ENCODE peak calls at places on chromosomes 1 and 21, in ten cellular contexts. N is uterus; I is AG04450; T is small intestine; V is suprapubic skin; C is CD8-positive, alpha-beta T cell; F is PC-9; Y is psoas muscle; A is left ventricle myocardium inferior; Q is brain microvascular endothelial cell. B is an unnamed sample.

GRCh38 chr1:208501542-208501941 is 257.4 kb upstream of the PLXNA2 start:
- DNase-seq in C (no peak), Y (no peak), N (no peak), V (no peak), F (no peak), A (no peak), I (no peak), T (no peak), Q (no peak), B (no peak)

GRCh38 chr1:23196627-23197328 is 20.5 kb downstream of the HTR1D start:
- DNase-seq in N (no peak), Y (no peak), Q (peak), F (peak), I (peak), C (no peak), T (no peak), A (no peak), V (no peak), B (no peak)

GRCh38 chr1:23651069-23651808 is 40.4 kb upstream of the RPL11 start:
- DNase-seq in Y (peak), Q (peak), F (peak), I (no peak), T (peak), A (peak), C (no peak), V (peak), N (no peak), B (no peak)

GRCh38 chr21:34078915-34079314 is 5.5 kb downstream of the MRPS6 start:
- DNase-seq in Q (no peak), Y (no peak), C (no peak), I (no peak), T (peak), F (no peak), V (no peak), N (no peak), A (no peak), B (no peak)

GRCh38 chr21:46060596-46061061 is 37.3 kb upstream of the COL6A2 start:
- DNase-seq in I (peak), Y (peak), T (no peak), A (peak), Q (peak), V (peak), N (peak), F (peak), C (no peak), B (no peak)

GRCh38 chr1:22876359-22877111 is 96.1 kb downstream of the LACTBL1 start:
- DNase-seq in Q (peak), T (no peak), F (no peak), N (no peak), I (no peak), A (no peak), Y (no peak), C (no peak), V (no peak), B (no peak)

GRCh38 chr1:198656500-198656932 is 17.7 kb downstream of the PTPRC start:
- DNase-seq in Q (no peak), Y (no peak), F (peak), V (no peak), N (peak), C (peak), I (no peak), T (peak), A (no peak), B (peak)

GRCh38 chr1:54548389-54549044 is 489 bp downstream of the ACOT11 start:
- DNase-seq in I (no peak), Y (no peak), Q (no peak), A (no peak), F (no peak), C (no peak), N (no peak), T (no peak), V (peak), B (no peak)

GRCh38 chr1:69985901-69986439 is 219.4 kb downstream of the LRRC40 start:
- DNase-seq in A (no peak), Q (no peak), I (no peak), Y (no peak), V (no peak), N (no peak), C (no peak), F (no peak), T (no peak), B (no peak)

GRCh38 chr1:225934711-225935110 is 6.3 kb downstream of the LEFTY2 start:
- DNase-seq in V (no peak), C (no peak), T (no peak), Y (no peak), Q (no peak), I (no peak), F (no peak), A (no peak), N (no peak), B (no peak)

GRCh38 chr1:65423884-65424655 is 3.6 kb downstream of the LEPR start:
- DNase-seq in A (no peak), Y (no peak), F (peak), Q (peak), N (no peak), T (no peak), V (no peak), I (no peak), C (no peak), B (no peak)

GRCh38 chr1:31923905-31924304 is 14.3 kb downstream of the PTP4A2 start:
- DNase-seq in A (no peak), N (no peak), C (no peak), I (no peak), Q (no peak), V (no peak), Y (no peak), T (no peak), F (no peak), B (no peak)

GRCh38 chr1:1625404-1625775 is 6.6 kb upstream of the MMP23B start:
- DNase-seq in F (no peak), Q (no peak), I (no peak), C (no peak), V (peak), N (no peak), Y (peak), T (no peak), A (no peak), B (no peak)

GRCh38 chr1:68116643-68117235 is 66.3 kb upstream of the DIRAS3 start:
- DNase-seq in T (peak), C (peak), Y (no peak), V (no peak), I (no peak), F (peak), Q (peak), A (no peak), N (peak), B (no peak)

GRCh38 chr1:41319803-41320711 is 41.2 kb upstream of the FOXO6 start:
- DNase-seq in Q (no peak), Y (peak), F (no peak), A (peak), I (no peak), C (no peak), V (no peak), N (no peak), T (no peak), B (no peak)

GRCh38 chr1:96721382-96722160 is at the start of gene PTBP2:
- DNase-seq in I (peak), F (peak), Q (peak), C (peak), A (peak), Y (peak), N (peak), V (peak), T (peak), B (peak)

GRCh38 chr1:117179471-117179870 is 31.3 kb downstream of the VTCN1 start:
- DNase-seq in C (no peak), Q (no peak), Y (no peak), F (no peak), T (no peak), N (no peak), A (no peak), I (no peak), V (no peak), B (no peak)

GRCh38 chr1:235866207-235866912 is at the start of gene LYST:
- DNase-seq in V (no peak), A (peak), C (peak), Q (peak), N (peak), Y (peak), T (peak), I (no peak), F (peak), B (peak)

GRCh38 chr1:70528591-70529333 is 117.7 kb downstream of the CTH start:
- DNase-seq in T (peak), Q (peak), N (peak), C (no peak), I (no peak), F (peak), Y (no peak), A (no peak), V (no peak), B (no peak)

GRCh38 chr1:202280595-202280994 is 61.1 kb downstream of the UBE2T start:
- DNase-seq in Q (no peak), T (no peak), F (no peak), C (no peak), A (no peak), N (no peak), I (no peak), V (peak), Y (no peak), B (no peak)

GRCh38 chr1:58392083-58392482 is 154.4 kb downstream of the OMA1 start:
- DNase-seq in A (no peak), C (no peak), Q (no peak), T (no peak), V (no peak), Y (no peak), N (no peak), F (no peak), I (no peak), B (no peak)

GRCh38 chr1:47934243-47934805 is 62.9 kb downstream of the TRABD2B start:
- DNase-seq in N (peak), V (peak), T (peak), A (peak), I (no peak), Y (peak), C (no peak), Q (no peak), F (no peak), B (no peak)

GRCh38 chr1:47738560-47739182 is 258.5 kb downstream of the TRABD2B start:
- DNase-seq in N (no peak), T (peak), I (no peak), Q (no peak), A (peak), F (peak), V (peak), C (no peak), Y (peak), B (no peak)

GRCh38 chr1:158537609-158538008 is 16.6 kb downstream of the OR6Y1 start:
- DNase-seq in F (no peak), T (no peak), A (no peak), C (no peak), I (no peak), Y (no peak), N (no peak), Q (no peak), V (no peak), B (no peak)

GRCh38 chr1:185595835-185596667 is 138.1 kb upstream of the HMCN1 start:
- DNase-seq in C (peak), N (no peak), Y (no peak), F (peak), Q (peak), V (no peak), T (peak), I (peak), A (no peak), B (peak)

GRCh38 chr1:167332503-167332902 is 111.8 kb downstream of the POU2F1 start:
- DNase-seq in I (no peak), Y (no peak), Q (no peak), C (no peak), N (no peak), V (no peak), A (no peak), T (no peak), F (no peak), B (no peak)

GRCh38 chr1:3564921-3565831 is 46.1 kb downstream of the MEGF6 start:
- DNase-seq in T (no peak), I (no peak), A (no peak), N (no peak), C (peak), Q (no peak), V (no peak), Y (no peak), F (no peak), B (no peak)

GRCh38 chr1:202361701-202362100 is 13.2 kb downstream of the PPP1R12B start:
- DNase-seq in A (no peak), V (no peak), C (no peak), Q (no peak), I (no peak), N (no peak), F (no peak), T (no peak), Y (no peak), B (no peak)

GRCh38 chr21:42188663-42189062 is 30.3 kb upstream of the ABCG1 start:
- DNase-seq in Y (no peak), A (no peak), F (no peak), C (no peak), Q (no peak), N (no peak), T (no peak), I (no peak), V (no peak), B (no peak)
- H3K4me3 ChIP-seq in Y (no peak), A (no peak), F (no peak), C (no peak), Q (no peak), N (no peak), T (no peak), I (no peak), V (no peak), B (peak)

GRCh38 chr1:94648225-94649007 is 106.9 kb upstream of the F3 start:
- DNase-seq in I (peak), A (no peak), T (peak), N (peak), C (no peak), V (no peak), Q (peak), Y (peak), F (peak), B (no peak)
- H3K27ac ChIP-seq in I (peak), A (no peak), T (peak), N (peak), C (no peak), V (peak), Q (peak), Y (no peak), F (peak), B (no peak)

DNA sequence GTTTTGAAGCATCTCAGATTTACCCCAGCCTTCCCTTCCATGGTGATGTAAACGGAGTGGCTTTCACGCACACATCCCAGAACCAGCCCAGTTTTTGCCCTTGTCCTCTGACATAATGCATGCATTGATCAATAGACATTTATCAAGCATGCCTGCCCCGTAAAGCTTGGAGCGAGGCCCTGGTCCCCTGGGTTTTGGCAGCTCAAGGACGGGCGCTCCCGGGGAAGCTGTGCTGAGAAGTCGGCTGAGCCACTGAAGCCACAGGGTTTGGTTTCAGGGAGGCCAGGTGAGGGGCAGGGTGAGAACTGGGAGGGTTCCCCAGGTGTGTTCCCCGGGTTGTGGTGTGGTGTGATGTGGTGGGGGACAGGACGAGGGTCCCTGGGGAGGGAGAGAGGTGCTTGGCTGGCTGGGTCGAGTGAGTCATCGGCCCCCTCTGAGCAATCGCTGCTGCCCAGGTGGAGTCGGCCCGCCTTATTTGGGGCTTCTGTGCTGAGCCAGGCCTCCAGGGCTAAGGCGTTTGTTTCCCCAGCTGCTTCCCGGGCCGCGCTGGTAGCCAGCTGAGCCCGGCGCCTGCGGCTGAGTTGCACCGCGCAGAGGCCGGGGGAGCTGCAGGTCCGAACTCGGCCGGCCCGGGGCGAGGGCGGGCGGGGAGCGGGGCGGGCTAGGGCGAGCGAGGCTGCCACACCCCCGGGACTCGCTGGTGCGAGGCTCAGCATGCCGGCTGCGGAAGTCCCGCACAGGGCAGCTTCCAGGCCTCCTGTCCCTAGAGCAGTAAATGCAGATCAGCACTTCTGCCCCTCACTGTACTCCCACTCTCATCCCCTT is 23.6 kb downstream of the ATP2B4 start:
- DNase-seq in C (peak), F (peak), Q (no peak), T (peak), Y (peak), I (no peak), V (no peak), N (peak), A (peak), B (peak)
- H3K4me3 ChIP-seq in C (peak), F (peak), Q (peak), T (peak), Y (peak), I (peak), V (peak), N (peak), A (peak), B (peak)

GRCh38 chr1:53503433-53503925 is 44.3 kb downstream of the DMRTB1 start:
- DNase-seq in A (no peak), N (no peak), F (no peak), I (no peak), V (no peak), T (no peak), Y (peak), Q (no peak), C (no peak), B (no peak)
- H3K27ac ChIP-seq in A (no peak), N (no peak), F (no peak), I (no peak), V (no peak), T (no peak), Y (no peak), Q (no peak), C (no peak), B (no peak)

GRCh38 chr1:8022395-8023286 is 3.5 kb downstream of the ERRFI1 start:
- DNase-seq in C (no peak), T (no peak), A (no peak), I (no peak), V (no peak), F (no peak), Y (no peak), N (no peak), Q (no peak), B (no peak)

GRCh38 chr1:8023287-8023994 is 2.7 kb downstream of the ERRFI1 start:
- DNase-seq in Q (no peak), F (no peak), A (no peak), T (no peak), N (no peak), C (no peak), Y (no peak), V (no peak), I (no peak), B (no peak)

GRCh38 chr1:8020032-8020431 is 6.1 kb downstream of the ERRFI1 start:
- DNase-seq in C (no peak), T (peak), Y (no peak), V (no peak), I (no peak), Q (no peak), A (no peak), N (no peak), F (peak), B (no peak)

GRCh38 chr1:8023995-8024313 is 2.2 kb downstream of the ERRFI1 start:
- DNase-seq in T (no peak), V (no peak), C (no peak), Y (no peak), F (no peak), Q (no peak), I (no peak), A (no peak), N (no peak), B (no peak)

DNA sequence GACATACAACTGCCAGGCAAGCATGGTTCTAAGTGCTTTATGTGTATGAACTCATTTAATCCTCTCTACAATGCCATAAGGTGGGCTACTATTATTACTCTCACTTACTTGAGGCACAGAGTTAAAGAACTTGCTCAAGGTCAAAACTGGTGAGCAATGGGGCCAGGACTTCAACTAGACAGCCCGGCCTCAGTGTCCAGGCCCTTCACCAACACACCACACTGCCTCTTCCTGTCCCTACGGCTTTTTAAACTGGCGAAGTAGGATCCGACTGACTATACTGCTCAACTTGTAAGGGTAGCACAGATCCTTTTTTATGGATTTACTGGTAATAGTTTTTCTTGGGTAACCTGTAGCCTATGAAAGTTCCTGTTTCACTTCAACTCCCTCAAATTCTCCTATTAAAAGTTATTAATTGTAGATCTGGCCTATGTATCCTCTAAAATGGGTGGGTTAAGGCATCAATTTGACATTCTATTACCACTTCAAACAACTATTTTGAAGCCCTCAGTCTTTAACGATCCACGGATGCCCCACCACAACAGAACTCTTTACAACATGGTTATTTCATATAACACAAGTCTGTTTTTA is 4.3 kb downstream of the ERRFI1 start:
- DNase-seq in A (no peak), F (no peak), N (no peak), V (no peak), T (no peak), Q (no peak), I (no peak), Y (no peak), C (no peak), B (no peak)
- H3K4me3 ChIP-seq in A (no peak), F (peak), N (peak), V (peak), T (no peak), Q (peak), I (peak), Y (no peak), C (no peak), B (no peak)

DNA sequence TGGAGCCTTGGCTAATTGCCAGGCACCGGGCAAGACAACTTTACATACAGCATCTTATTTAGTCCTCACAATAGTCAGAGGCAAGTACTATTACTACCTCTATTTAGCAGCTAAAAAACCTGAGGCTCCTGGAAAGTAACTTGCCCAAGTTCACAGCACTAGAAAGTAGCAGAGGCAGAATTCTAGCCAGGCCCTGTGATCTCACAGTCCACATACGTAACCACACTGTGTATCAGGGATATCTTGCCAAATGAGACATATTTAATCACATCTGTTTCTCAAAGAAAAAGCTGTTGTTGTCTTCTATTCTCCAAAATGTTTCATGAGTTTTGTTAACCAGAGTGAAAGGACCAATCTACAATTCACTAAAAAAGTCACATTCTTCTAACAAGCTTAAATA is 378.4 kb downstream of the PLPP3 start:
- DNase-seq in N (no peak), Q (no peak), Y (no peak), I (no peak), A (no peak), T (no peak), V (no peak), C (no peak), F (no peak), B (no peak)
- H3K27ac ChIP-seq in N (no peak), Q (no peak), Y (peak), I (no peak), A (no peak), T (no peak), V (no peak), C (no peak), F (no peak), B (no peak)

B was measured in effector memory CD4-positive, alpha-beta T cell.